ENCODE peak calls at places on chromosomes 13 and 19, in nine cellular contexts. Q is Peyer's patch, U is breast epithelium, R is lower leg skin, J is transverse colon, Z is H54, A is adrenal gland, P is esophagus muscularis mucosa, E is right lobe of liver. N is an unnamed sample.

GRCh38 chr13:73138967-73139491 is 80.2 kb downstream of the KLF5 start:
- DNase-seq in Q (no peak), U (no peak), R (no peak), J (peak), Z (no peak), A (no peak), P (no peak), E (no peak), N (no peak)

GRCh38 chr19:11378319-11379189 is 4.1 kb downstream of the SWSAP1 start:
- DNase-seq in Q (no peak), U (no peak), R (no peak), J (peak), Z (peak), A (peak), P (no peak), E (no peak), N (peak)

GRCh38 chr13:33828431-33829129 is 10.6 kb downstream of the RFC3 start:
- DNase-seq in Q (no peak), U (no peak), R (no peak), J (no peak), Z (no peak), A (peak), P (no peak), E (no peak), N (no peak)

GRCh38 chr19:10285393-10285792 is 1.4 kb upstream of the ICAM4 start:
- DNase-seq in Q (no peak), U (no peak), R (no peak), J (no peak), Z (no peak), A (no peak), P (no peak), E (no peak), N (no peak)

GRCh38 chr13:99863789-99864626 is 107.6 kb downstream of the ZIC5 start:
- DNase-seq in Q (no peak), U (no peak), R (no peak), J (no peak), Z (no peak), A (no peak), P (peak), E (no peak), N (no peak)

GRCh38 chr13:102965802-102966201 is 100.4 kb downstream of the SLC10A2 start:
- DNase-seq in Q (no peak), U (no peak), R (no peak), J (no peak), Z (no peak), A (no peak), P (peak), E (no peak), N (no peak)

GRCh38 chr13:114064516-114065140 is 67.8 kb downstream of the RASA3 start:
- DNase-seq in Q (no peak), U (no peak), R (no peak), J (peak), Z (no peak), A (peak), P (no peak), E (no peak), N (no peak)

GRCh38 chr19:48806518-48806817 is 4.4 kb downstream of the BCAT2 start:
- DNase-seq in Q (no peak), U (no peak), R (no peak), J (no peak), Z (no peak), A (no peak), P (no peak), E (no peak), N (peak)

GRCh38 chr13:41668130-41668757 is 210.9 kb downstream of the RGCC start:
- DNase-seq in Q (no peak), U (no peak), R (peak), J (peak), Z (peak), A (peak), P (no peak), E (peak), N (peak)

GRCh38 chr13:78806457-78806856 is 147.5 kb upstream of the OBI1 start:
- DNase-seq in Q (no peak), U (no peak), R (no peak), J (no peak), Z (no peak), A (no peak), P (no peak), E (no peak), N (peak)

GRCh38 chr19:51690359-51691121 is 2.6 kb upstream of the SPACA6 start:
- DNase-seq in Q (peak), U (peak), R (peak), J (peak), Z (no peak), A (peak), P (peak), E (no peak), N (no peak)

GRCh38 chr13:41139296-41139966 is 6.8 kb upstream of the KBTBD6 start:
- DNase-seq in Q (no peak), U (no peak), R (no peak), J (no peak), Z (no peak), A (no peak), P (no peak), E (no peak), N (no peak)

GRCh38 chr13:97715763-97716162 is 237.7 kb upstream of the IPO5 start:
- DNase-seq in Q (no peak), U (no peak), R (no peak), J (no peak), Z (no peak), A (no peak), P (no peak), E (no peak), N (no peak)

GRCh38 chr19:277581-278165 is 13.5 kb downstream of the PLPP2 start:
- DNase-seq in Q (no peak), U (no peak), R (no peak), J (no peak), Z (no peak), A (no peak), P (no peak), E (no peak), N (no peak)

GRCh38 chr19:17336872-17337674 is at the start of gene GTPBP3:
- DNase-seq in Q (peak), U (peak), R (peak), J (peak), Z (peak), A (peak), P (peak), E (peak), N (peak)
- TF ChIP-seq POLR2A in Q (peak), U (no peak), R (no peak), J (peak), Z (peak), A (peak), P (no peak), E (no peak), N (peak)

GRCh38 chr19:2057484-2058469 is 6.7 kb upstream of the MKNK2 start:
- DNase-seq in Q (no peak), U (no peak), R (no peak), J (peak), Z (no peak), A (peak), P (no peak), E (peak), N (no peak)

GRCh38 chr19:2058570-2059421 is 7.8 kb upstream of the MKNK2 start:
- DNase-seq in Q (no peak), U (no peak), R (no peak), J (peak), Z (no peak), A (no peak), P (no peak), E (no peak), N (no peak)

GRCh38 chr19:2061936-2062729 is 11.1 kb upstream of the MKNK2 start:
- DNase-seq in Q (no peak), U (no peak), R (no peak), J (no peak), Z (no peak), A (no peak), P (no peak), E (peak), N (no peak)

GRCh38 chr19:2061093-2061935 is 10.3 kb upstream of the MKNK2 start:
- DNase-seq in Q (peak), U (peak), R (peak), J (peak), Z (peak), A (peak), P (peak), E (peak), N (peak)

DNA sequence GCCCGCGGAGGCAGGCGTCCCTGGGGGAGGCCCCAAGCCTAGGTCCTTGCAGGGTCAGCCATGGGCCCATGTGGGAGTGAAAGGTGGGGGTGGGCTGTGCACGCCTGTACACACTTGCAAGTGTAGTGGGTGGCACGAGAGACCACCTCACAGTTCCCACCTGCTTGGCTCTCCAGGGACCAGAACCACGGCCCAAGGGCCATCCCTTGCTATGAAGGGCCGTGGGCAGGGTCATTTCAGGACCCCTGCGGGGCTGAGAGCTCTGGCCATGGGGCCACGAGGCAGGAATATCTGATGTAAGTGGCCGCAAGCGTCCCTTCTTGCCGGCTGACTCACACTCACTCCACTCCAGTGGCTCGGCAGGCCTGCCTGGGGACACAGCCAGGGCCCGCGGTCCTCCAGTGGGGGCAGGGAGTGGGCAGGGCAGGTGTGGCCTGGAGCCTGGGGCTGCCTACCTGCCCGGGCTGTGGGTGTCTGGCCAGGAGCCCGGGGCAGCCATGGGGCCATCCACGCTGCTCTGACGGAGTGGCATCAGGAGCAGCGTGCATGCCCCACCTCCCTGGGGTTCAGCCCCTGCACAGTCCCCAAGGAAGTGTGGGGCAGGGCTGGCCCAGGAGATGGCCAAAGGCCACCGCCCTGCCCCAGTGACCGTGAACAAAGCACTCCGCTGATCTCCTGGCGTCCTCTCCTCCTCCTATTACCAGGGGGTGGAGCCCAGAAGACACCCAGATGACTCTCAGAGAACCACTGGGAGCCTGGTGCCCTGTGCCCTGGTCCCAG is 8.6 kb upstream of the MKNK2 start:
- DNase-seq in Q (peak), U (peak), R (peak), J (peak), Z (peak), A (peak), P (no peak), E (peak), N (peak)
- TF ChIP-seq POLR2A in Q (peak), U (no peak), R (no peak), J (peak), Z (no peak), A (peak), P (peak), E (peak), N (peak)

GRCh38 chr19:13846533-13847032 is 30.4 kb upstream of the NANOS3 start:
- DNase-seq in Q (peak), U (peak), R (peak), J (peak), Z (peak), A (peak), P (no peak), E (peak), N (peak)
- TF ChIP-seq POLR2A in Q (no peak), U (no peak), R (no peak), J (peak), Z (peak), A (no peak), P (no peak), E (no peak), N (peak)

GRCh38 chr19:45078390-45079062 is 534 bp upstream of the GEMIN7 start:
- DNase-seq in Q (no peak), U (no peak), R (no peak), J (no peak), Z (no peak), A (no peak), P (no peak), E (no peak), N (no peak)

GRCh38 chr19:45082170-45082569 is 3.1 kb downstream of the GEMIN7 start:
- DNase-seq in Q (no peak), U (no peak), R (no peak), J (no peak), Z (no peak), A (no peak), P (no peak), E (no peak), N (no peak)

GRCh38 chr19:45079911-45080469 is 930 bp downstream of the GEMIN7 start:
- DNase-seq in Q (peak), U (no peak), R (no peak), J (peak), Z (no peak), A (no peak), P (no peak), E (no peak), N (peak)

GRCh38 chr19:45076851-45077730 is 813 bp upstream of the ZNF296 start:
- DNase-seq in Q (no peak), U (no peak), R (no peak), J (peak), Z (no peak), A (no peak), P (no peak), E (no peak), N (peak)

DNA sequence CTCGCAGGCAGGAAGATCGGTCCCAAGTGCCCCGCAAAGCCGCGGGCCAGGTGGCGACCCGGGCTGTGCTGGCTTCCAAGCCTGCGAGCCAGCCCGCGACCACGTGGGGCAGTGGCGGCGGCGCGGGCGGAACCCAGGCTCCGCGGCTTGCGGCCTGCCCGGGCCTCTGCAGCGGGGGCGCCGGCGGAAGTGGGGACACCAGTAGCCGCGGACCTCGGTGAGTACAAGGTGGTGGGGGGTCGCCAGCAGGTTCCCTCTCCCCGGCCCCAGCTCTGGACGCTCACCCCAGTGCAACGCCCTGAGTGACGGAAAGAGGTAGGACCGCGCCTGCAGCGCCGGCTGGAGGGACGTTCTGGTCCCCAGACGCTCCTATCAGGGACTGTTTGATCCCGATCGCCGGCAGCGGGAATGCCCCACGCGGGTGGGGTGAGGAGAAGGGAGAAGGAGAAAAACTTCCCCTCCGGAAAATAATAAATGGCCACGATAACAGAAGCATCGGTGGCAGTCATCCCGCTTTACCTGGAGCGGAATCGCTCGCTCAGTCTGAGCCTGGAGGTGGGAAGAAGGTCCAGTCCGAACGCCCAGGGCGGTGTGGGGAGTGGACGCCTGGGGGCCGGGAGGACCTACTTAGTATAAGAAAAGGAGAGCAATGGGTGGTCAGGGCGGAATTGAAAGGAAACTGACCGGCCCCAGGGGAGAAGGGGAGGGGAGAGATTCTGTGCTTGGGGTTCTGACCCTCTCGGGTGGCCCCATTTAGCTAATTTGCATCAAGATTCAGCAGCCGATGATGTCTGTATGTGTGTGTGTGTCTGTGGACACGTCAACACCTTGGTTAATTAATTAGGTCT is at the start of gene GEMIN7:
- DNase-seq in Q (peak), U (peak), R (peak), J (peak), Z (peak), A (peak), P (no peak), E (peak), N (peak)
- TF ChIP-seq POLR2A in Q (peak), U (no peak), R (no peak), J (peak), Z (peak), A (peak), P (no peak), E (peak), N (peak)

GRCh38 chr13:91347212-91347995 is at the start of gene MIR17HG:
- DNase-seq in Q (peak), U (peak), R (peak), J (peak), Z (peak), A (peak), P (peak), E (peak), N (peak)

GRCh38 chr13:91349992-91350911 is 2.8 kb downstream of the MIR17HG start:
- DNase-seq in Q (no peak), U (no peak), R (no peak), J (no peak), Z (no peak), A (no peak), P (no peak), E (no peak), N (peak)

GRCh38 chr13:91348906-91349435 is 1.5 kb downstream of the MIR17HG start:
- DNase-seq in Q (peak), U (peak), R (peak), J (peak), Z (peak), A (peak), P (peak), E (peak), N (peak)

GRCh38 chr13:91346848-91347211 is 657 bp upstream of the MIR17HG start:
- DNase-seq in Q (no peak), U (no peak), R (no peak), J (peak), Z (no peak), A (no peak), P (no peak), E (no peak), N (peak)

DNA sequence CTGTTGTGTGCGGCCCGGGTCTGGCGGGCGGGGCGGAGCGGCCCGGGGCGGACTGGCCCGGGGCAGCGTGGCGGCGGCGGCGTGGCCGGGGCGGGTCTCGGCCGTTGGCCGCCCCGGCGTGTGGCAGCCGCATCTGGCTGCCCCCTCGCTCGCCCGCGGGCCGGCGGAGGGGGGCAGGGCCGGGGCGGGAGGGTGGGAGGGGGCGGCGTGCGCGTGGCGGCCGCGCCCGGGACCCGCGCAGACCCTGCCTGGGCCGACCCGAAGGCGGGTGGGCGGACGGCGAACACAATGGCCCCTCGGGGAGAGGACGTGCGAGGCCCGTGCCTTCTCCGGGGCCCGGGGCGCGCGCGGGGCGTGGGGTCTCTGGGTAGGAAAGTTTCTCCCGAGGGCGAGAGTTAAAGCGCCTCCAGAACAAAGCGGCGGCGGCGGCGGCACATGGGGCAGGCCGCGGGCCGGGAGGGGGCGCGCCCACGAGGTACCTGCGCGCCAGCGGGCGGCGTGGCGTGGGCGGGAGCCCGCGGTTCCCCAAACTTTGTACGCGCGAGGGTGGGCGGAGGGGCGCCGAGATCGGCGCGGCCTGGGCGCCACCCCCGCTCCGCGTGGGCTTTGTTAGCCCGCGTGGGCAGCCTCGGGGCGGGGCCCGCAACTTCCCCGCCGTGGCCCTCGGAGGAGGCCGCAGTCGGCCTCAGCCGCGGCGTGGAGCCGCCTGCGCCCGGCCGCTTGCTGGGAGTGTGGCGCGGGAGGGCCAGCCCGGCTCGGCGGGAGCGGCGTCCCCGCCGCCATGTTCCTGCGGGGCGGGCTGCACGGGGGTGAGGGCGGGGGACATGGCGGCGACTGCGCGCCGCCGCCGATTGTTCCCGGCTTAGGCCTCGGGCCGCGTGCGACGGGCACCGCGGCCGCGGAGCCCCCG is 764 bp downstream of the MIR17HG start:
- DNase-seq in Q (peak), U (peak), R (peak), J (peak), Z (peak), A (peak), P (no peak), E (peak), N (peak)
- TF ChIP-seq POLR2A in Q (no peak), U (no peak), R (no peak), J (no peak), Z (no peak), A (peak), P (no peak), E (no peak), N (no peak)

GRCh38 chr19:44003461-44004134 is 841 bp downstream of the ZNF230 start:
- DNase-seq in Q (no peak), U (no peak), R (no peak), J (peak), Z (peak), A (peak), P (peak), E (no peak), N (peak)

GRCh38 chr19:44007473-44007872 is 4.7 kb downstream of the ZNF230 start:
- DNase-seq in Q (no peak), U (no peak), R (no peak), J (no peak), Z (no peak), A (no peak), P (peak), E (no peak), N (no peak)

GRCh38 chr19:44002212-44002565 is 568 bp upstream of the ZNF230 start:
- DNase-seq in Q (no peak), U (no peak), R (no peak), J (no peak), Z (no peak), A (no peak), P (no peak), E (no peak), N (no peak)

GRCh38 chr19:44005968-44006367 is 3.2 kb downstream of the ZNF230 start:
- DNase-seq in Q (no peak), U (no peak), R (no peak), J (no peak), Z (no peak), A (no peak), P (no peak), E (no peak), N (no peak)

GRCh38 chr19:44002566-44003460 is at the start of gene ZNF230:
- DNase-seq in Q (peak), U (peak), R (peak), J (peak), Z (peak), A (peak), P (peak), E (peak), N (peak)
- TF ChIP-seq POLR2A in Q (no peak), U (no peak), R (no peak), J (peak), Z (peak), A (no peak), P (no peak), E (peak), N (peak)

DNA sequence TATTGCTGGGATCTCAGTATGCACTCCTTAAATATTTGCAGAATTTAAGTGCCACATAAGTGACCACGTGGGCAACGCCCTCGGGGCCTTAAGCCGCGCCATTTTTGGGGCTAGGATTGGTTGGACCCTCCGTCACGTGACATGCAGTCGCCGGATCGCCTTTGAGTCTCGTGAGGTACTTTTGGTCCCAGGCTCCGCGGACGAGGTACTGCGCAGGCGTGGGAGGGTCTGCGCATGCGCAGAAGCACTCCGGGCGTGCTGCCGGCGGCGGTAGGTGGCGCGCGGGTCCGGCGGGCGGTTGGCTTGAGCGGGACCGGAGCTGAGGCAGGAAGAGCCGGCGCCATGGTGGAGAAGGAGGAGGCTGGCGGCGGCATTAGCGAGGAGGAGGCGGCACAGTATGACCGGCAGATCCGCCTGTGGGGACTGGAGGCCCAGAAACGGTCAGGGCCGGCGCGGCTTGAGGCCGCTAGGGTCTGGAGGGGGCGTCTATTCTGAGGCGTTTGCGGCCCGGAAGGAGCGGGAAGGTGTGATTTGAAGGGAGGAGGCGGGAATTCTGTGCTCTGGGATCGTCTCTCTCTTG is at the start of gene SAE1:
- DNase-seq in Q (peak), U (peak), R (peak), J (peak), Z (peak), A (peak), P (peak), E (peak), N (peak)
- TF ChIP-seq POLR2A in Q (peak), U (peak), R (no peak), J (peak), Z (peak), A (peak), P (peak), E (peak), N (peak)